ENCODE peak calls at places on chromosomes 13 and 19, in four cellular contexts. T, U, W and S are unnamed samples.
A peak's percentile ranks its signal among the peaks of the same experiment; 100 is the strongest.

GRCh38 chr19:29176981-29177754 is 35.8 kb downstream of the UQCRFS1 start:
- DNase-seq in T (no peak), U (no peak), W (no peak), S (no peak)

GRCh38 chr19:3656747-3657394 is 30.3 kb upstream of the CACTIN start:
- DNase-seq in T (no peak), U (no peak), W (no peak), S (peak; percentile 60)

GRCh38 chr13:77028202-77028601 is 1.2 kb upstream of the FBXL3 start:
- DNase-seq in T (no peak), U (no peak), W (peak; percentile 71), S (peak; percentile 7)

GRCh38 chr13:35485451-35485850 is 9.0 kb upstream of the MAB21L1 start:
- DNase-seq in T (no peak), U (no peak), W (no peak), S (no peak)

GRCh38 chr13:27830010-27830409 is 37.7 kb downstream of the GSX1 start:
- DNase-seq in T (peak; percentile 48), U (peak; percentile 80), W (peak; percentile 75), S (peak; percentile 34)

GRCh38 chr19:17026706-17027427 is at the start of gene CPAMD8:
- DNase-seq in T (peak; percentile 39), U (peak; percentile 26), W (no peak), S (no peak)

GRCh38 chr19:38003427-38004099 is 96.6 kb downstream of the SIPA1L3 start:
- DNase-seq in T (peak; percentile 65), U (peak; percentile 36), W (peak; percentile 49), S (peak; percentile 85)

GRCh38 chr13:106087201-106087600 is 448.3 kb downstream of the EFNB2 start:
- DNase-seq in T (no peak), U (no peak), W (no peak), S (no peak)

GRCh38 chr19:38204728-38205127 is 19.3 kb downstream of the DPF1 start:
- DNase-seq in T (no peak), U (no peak), W (no peak), S (no peak)

GRCh38 chr19:12786149-12786870 is 5.0 kb upstream of the JUNB start:
- DNase-seq in T (peak; percentile 74), U (no peak), W (peak; percentile 64), S (peak; percentile 66)

GRCh38 chr13:61768175-61768574 is 352.5 kb upstream of the PCDH20 start:
- DNase-seq in T (no peak), U (no peak), W (no peak), S (no peak)

GRCh38 chr13:61761690-61762089 is 346.0 kb upstream of the PCDH20 start:
- DNase-seq in T (no peak), U (no peak), W (no peak), S (no peak)

GRCh38 chr13:61766667-61767058 is 351.0 kb upstream of the PCDH20 start:
- DNase-seq in T (no peak), U (no peak), W (no peak), S (no peak)

GRCh38 chr13:61765940-61766666 is 350.5 kb upstream of the PCDH20 start:
- DNase-seq in T (no peak), U (no peak), W (no peak), S (no peak)

DNA sequence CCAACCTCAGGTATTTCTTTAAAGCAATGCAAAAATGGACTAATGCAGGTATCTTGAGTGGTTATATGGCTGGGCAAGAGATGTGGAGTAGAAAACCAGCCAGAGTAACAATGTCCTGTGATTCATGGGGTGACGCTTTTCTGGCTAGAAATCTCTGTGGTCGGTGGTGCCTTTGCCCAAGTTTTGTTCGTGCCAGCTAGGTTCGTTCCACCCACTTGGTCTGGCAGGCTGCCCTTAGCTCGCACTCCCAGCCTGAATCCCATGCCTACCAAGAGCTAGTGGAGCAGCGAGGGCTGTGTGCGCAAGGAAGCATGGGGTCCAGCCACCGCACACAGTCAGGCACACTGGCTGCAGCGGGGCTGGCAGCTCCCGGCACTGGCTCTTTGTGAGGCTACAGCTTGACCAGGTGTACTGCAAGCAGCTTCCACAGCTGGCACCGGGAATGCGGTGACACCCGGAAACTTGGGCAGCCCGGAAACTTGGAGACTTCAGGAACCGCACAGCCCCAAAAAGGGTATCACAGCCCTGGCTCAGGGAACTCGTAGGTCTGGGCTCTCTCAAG is 349.6 kb upstream of the PCDH20 start:
- DNase-seq in T (no peak), U (no peak), W (no peak), S (no peak)
- TF ChIP-seq CTCF in T (no peak), U (no peak), W (no peak), S (no peak)

GRCh38 chr19:31074751-31075150 is 274.5 kb downstream of the TSHZ3 start:
- DNase-seq in T (no peak), U (no peak), W (no peak), S (no peak)
- H3K4me3 ChIP-seq in T (no peak overlapping the region), U (no peak overlapping the region), W (no peak overlapping the region), S (no peak overlapping the region)

DNA sequence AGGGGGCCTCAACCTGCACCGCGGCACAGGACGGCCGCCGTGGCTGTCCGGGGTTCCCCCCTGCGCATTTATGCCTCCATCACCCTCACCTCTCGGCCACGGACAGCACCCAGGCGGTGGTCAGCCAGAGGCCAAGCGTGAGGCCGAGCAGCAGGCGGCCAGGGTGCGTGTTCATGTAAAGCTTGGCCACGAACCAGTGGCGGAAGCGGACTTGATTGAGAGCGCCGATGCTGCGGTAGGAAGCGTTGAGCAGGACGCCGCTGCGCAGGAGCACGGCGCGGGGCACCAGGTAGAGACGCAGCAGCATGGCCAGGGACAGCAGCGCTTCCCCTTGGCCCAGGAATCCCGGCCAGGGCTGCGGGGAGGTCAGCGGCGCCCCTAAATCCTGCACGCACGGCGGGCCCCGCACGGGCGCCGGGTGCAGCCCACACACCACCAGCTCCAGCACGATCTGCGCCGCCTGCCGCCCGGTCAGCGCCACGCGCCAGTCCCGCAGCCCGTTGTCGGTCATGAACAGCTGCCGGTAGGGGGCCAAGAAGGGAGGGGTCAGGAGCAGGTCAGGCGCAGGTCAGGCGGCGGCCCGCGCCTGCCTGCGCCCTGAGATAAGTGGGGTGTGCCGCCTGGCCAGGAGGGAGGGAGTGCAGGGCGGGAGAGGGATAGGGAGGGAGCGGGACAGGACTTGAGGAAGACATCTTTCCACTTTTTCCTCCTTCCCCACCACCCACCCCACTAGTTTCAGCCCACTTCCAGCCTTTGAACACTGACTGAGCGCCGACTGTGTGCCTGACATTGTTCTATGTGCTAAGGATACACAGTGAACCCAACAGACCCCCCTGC is 6.5 kb downstream of the KCNN4 start:
- DNase-seq in T (peak; percentile 65), U (peak; percentile 86), W (peak; percentile 68), S (peak; percentile 45)
- TF ChIP-seq CTCF in T (peak; percentile 78), U (peak; percentile 74), W (peak; percentile 50), S (peak; percentile 36)

DNA sequence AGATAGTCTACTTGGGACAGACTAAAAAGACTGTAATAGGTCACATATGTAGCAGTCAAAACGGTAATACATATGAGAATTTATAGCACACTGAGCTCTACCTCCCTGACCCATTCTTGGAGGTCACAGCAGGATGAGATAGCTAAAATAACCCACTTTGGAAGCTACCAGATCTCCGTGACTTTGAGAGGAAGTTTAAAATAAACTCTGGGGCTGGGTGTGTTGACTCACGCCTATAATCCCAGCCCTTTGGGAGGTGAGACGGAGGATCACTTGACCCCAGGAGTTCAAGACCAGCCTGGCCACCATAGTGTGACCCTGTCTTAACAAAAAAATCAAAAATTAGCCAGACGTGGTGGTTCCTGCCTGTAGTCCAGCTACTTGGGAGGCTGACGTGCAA is 45.3 kb downstream of the DHRS12 start:
- DNase-seq in T (no peak), U (no peak), W (no peak), S (no peak)
- H3K4me3 ChIP-seq in T (no peak overlapping the region), U (no peak overlapping the region), W (no peak overlapping the region), S (no peak overlapping the region)

GRCh38 chr19:39845621-39846175 is 481 bp downstream of the FBL start:
- DNase-seq in T (no peak), U (peak; percentile 32), W (no peak), S (peak; percentile 32)
- TF ChIP-seq CTCF in T (no peak), U (peak; percentile 16), W (no peak), S (no peak)

GRCh38 chr13:43884221-43884620 is 4.5 kb downstream of the LACC1 start:
- DNase-seq in T (no peak), U (peak; percentile 26), W (no peak), S (no peak)
- H3K4me3 ChIP-seq in T (no peak overlapping the region), U (no peak overlapping the region), W (no peak overlapping the region), S (no peak overlapping the region)